ENCODE peak calls at places on chromosomes 7 and 10, in five cellular contexts. Q is brain microvascular endothelial cell, S is fibroblast of lung, A is lower lobe of right lung, P is AG04450. D is an unnamed sample.

GRCh38 chr7:156920076-156920475 is 27.1 kb upstream of the LMBR1 start:
- DNase-seq in Q (no peak), S (no peak), A (no peak), P (no peak), D (no peak)

GRCh38 chr10:30384791-30385201 is 35.7 kb upstream of the MTPAP start:
- DNase-seq in Q (peak; percentile 24), S (peak; percentile 48), A (no peak), P (no peak), D (no peak)

GRCh38 chr10:33661580-33662269 is 327.3 kb upstream of the NRP1 start:
- DNase-seq in Q (peak; percentile 16), S (no peak), A (peak; percentile 83), P (no peak), D (no peak)

GRCh38 chr10:34319197-34319846 is 495.8 kb downstream of the PARD3 start:
- DNase-seq in Q (peak; percentile 85), S (peak; percentile 99), A (no peak), P (peak; percentile 90), D (no peak)

GRCh38 chr10:48444266-48444665 is 137.8 kb downstream of the MAPK8 start:
- DNase-seq in Q (peak; percentile 28), S (peak; percentile 49), A (no peak), P (no peak), D (no peak)

GRCh38 chr10:18793951-18794350 is 134.7 kb downstream of the ARL5B start:
- DNase-seq in Q (peak; percentile 1), S (peak; percentile 72), A (no peak), P (peak; percentile 8), D (no peak)

GRCh38 chr10:114023198-114023597 is 20.5 kb upstream of the ADRB1 start:
- DNase-seq in Q (peak; percentile 74), S (peak; percentile 80), A (no peak), P (no peak), D (no peak)

GRCh38 chr7:1692500-1693418 is 22.7 kb downstream of the ELFN1 start:
- DNase-seq in Q (no peak), S (no peak), A (peak; percentile 31), P (no peak), D (peak; percentile 71)

GRCh38 chr10:72353963-72354355 is 760 bp downstream of the DNAJB12 start:
- DNase-seq in Q (no peak), S (no peak), A (no peak), P (no peak), D (peak; percentile 84)

GRCh38 chr7:130350945-130351663 is 6.5 kb downstream of the CPA5 start:
- DNase-seq in Q (no peak), S (peak; percentile 68), A (no peak), P (no peak), D (no peak)

GRCh38 chr10:9209105-9209798 is 1154.8 kb downstream of the GATA3 start:
- DNase-seq in Q (peak; percentile 58), S (peak; percentile 66), A (no peak), P (peak; percentile 26), D (no peak)

GRCh38 chr7:87833130-87833529 is 43.0 kb downstream of the SLC25A40 start:
- DNase-seq in Q (no peak), S (peak; percentile 50), A (no peak), P (no peak), D (no peak)

DNA sequence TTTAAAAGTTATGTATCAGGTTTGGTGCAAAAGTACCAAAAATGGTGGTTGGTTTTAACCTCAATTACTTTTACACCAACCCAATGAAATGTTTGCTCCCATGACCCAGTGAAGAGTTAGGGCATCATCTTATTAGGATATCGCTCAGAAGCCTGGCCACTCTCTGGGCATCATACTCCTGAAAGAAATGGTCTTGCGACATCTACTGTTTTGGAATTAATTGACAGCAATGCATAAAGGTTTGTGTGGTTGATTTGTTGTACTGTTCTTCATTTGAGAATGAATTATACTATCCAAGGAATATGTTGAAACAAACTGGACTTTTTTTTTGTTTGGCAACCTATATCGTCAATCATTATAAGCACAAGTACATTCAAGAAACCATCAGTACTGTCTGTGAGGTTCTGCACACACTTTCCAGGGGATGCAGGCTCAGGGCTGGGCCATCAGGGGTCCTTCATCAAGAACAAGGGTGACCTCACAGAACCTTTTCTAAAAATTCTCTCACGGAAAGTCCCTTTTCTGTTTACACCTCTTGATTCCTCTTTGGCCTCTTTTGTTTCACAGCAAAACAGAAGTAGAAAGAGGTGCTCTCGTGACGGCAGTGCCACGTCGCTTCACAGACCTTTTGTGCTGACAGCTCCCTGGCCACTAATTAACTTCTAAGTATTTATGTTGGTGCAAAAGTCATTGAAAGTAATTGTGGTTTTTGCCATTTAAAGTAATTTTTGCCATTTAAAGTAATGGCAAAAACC is 117.2 kb upstream of the KLF6 start:
- DNase-seq in Q (no peak), S (peak; percentile 33), A (no peak), P (no peak), D (no peak)
- TF ChIP-seq CTCF in Q (no peak), S (no peak), A (no peak), P (no peak), D (no peak)

DNA sequence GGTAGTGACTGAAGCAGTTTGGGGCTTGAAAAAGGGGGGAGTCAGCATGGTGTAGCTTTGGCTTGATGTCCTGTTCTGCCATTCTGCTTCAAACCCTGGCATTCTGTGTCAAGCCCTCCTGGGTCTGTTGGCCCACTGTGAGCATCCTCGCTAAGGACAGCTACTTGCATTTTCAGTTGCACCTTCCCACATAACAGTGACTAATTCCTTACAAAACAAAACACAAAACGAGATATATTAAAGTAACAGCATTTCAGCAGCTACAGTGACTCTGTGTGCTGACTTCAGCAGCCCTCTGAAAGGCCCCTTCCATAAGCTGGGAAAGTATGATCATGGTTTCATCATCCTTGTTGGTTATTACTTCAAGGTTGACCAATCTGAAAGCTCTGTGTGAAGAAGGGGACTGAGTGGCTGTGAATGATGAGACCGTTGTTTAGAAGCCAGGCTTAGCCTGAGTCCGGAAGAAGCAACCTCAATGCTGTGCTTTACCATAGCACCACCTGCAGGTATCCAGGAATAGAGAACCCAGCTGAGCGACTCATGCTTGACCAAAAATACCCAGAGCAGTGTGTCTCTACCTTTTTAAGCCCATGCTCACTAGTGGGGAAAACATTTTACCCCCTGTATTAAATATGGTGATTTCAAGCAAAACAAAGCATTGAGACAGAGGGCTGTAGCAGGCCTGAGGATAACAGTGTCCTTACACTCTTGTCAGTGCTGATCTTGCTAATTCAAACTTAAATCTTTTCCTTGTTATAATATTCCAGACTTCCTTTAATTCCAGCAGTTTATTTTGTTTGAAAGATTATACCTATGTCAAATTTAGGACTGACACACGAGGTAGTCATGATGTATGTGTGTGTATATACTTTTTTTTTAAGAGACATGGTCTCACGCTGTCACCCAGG is 42.6 kb upstream of the CC2D2B start:
- DNase-seq in Q (peak; percentile 77), S (peak; percentile 87), A (no peak), P (peak; percentile 63), D (no peak)
- TF ChIP-seq CTCF in Q (peak; percentile 91), S (peak; percentile 75), A (peak; percentile 58), P (peak; percentile 87), D (peak; percentile 82)

DNA sequence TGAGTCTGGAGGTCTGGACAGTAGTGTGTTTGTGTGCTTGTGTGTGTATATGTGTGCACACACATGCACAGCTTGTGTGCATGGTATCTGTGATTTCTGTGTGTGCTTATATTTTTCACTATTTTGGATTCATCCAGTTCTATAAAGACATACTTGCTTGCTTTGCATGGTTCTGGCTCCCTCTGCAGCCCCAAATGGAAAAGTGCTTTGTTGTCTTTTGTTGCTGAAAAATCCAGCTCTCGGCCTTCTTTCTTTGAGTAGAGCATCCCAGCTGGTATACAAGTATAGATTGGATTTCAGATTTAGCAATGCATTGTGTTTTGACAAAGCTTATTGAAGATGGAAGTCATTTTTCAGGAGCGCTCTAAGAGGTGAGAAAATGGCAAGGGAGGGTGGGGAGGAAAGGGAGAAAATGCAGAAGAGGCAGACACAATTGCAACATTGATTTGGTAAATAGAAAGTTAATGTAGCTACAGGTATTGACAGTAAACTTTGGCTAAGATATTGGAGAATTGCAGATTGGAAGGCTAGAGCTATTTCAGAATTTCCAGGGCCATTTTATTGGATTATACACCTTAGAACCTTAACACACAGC is 333.9 kb downstream of the AUTS2 start:
- DNase-seq in Q (peak; percentile 14), S (peak; percentile 50), A (no peak), P (peak; percentile 1), D (no peak)
- TF ChIP-seq CTCF in Q (peak; percentile 78), S (peak; percentile 66), A (peak; percentile 56), P (peak; percentile 55), D (peak; percentile 89)

GRCh38 chr7:150388306-150388705 is 9.2 kb downstream of the ZNF775 start:
- DNase-seq in Q (no peak), S (no peak), A (no peak), P (no peak), D (no peak)

GRCh38 chr7:150390206-150390605 is 11.1 kb downstream of the ZNF775 start:
- DNase-seq in Q (no peak), S (peak; percentile 29), A (no peak), P (no peak), D (peak; percentile 81)

GRCh38 chr7:150385240-150385830 is 6.2 kb downstream of the ZNF775 start:
- DNase-seq in Q (no peak), S (no peak), A (no peak), P (no peak), D (peak; percentile 44)

GRCh38 chr7:150389532-150389816 is 10.3 kb downstream of the ZNF775 start:
- DNase-seq in Q (no peak), S (no peak), A (no peak), P (no peak), D (peak; percentile 20)

DNA sequence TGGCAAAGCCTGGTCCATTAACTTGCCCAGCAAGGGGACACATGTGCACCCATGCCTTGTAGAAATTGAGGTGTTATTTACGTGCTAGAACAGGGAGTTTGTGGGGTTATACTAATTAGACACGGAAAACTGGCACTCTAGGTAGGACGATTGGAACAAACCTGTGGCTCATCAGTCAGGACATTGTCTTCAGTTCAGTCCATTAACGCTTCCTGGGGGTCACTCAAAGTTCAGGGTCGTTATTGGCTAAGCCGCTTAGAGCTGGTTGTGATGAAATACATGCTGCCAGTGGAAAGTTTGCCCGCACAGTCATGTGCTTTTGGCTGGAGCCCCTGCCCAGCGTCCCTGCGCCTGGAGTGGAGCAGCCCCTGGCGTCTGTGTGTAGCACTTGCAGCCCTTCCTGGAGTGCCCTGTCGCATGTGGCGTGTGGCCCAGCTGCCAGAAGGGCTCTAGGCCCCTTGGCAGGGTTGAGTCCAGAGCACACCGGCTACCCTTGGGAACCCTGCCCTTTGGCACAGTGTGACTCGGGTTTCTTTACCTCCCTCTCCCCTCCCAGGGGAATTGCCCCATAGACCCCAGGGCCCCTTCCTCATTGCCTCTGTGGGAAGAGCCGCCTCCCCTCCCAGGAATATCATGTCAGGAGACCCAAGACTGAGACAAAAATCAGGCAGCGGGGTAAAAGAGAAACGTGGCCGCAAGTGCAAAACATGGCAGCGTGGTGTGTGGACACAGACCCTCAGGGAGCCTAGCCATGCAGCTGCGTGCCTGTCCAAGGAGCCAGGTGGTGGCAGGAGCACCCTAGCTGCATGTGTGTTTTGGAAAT is 9.8 kb downstream of the ZNF775 start:
- DNase-seq in Q (no peak), S (peak; percentile 89), A (peak; percentile 87), P (no peak), D (no peak)
- TF ChIP-seq CTCF in Q (peak; percentile 72), S (peak; percentile 94), A (peak; percentile 74), P (peak; percentile 69), D (peak; percentile 54)

GRCh38 chr7:86025807-86026206 is 617.9 kb upstream of the GRM3 start:
- DNase-seq in Q (no peak), S (no peak), A (no peak), P (no peak), D (no peak)
- TF ChIP-seq CTCF in Q (no peak), S (no peak), A (no peak), P (no peak), D (no peak)